ENCODE peak calls at places on chromosomes 2 and 18, in five cellular contexts. F, I, D, O and J are unnamed samples.

GRCh38 chr2:74003494-74004211 is 18.9 kb downstream of the TET3 start:
- DNase-seq in F (no peak), I (no peak), D (peak), O (peak), J (no peak)

GRCh38 chr2:106343274-106343673 is 124.9 kb downstream of the RGPD3 start:
- DNase-seq in F (no peak), I (no peak), D (no peak), O (no peak), J (no peak)

GRCh38 chr2:138565251-138565598 is 63.7 kb downstream of the SPOPL start:
- DNase-seq in F (no peak), I (no peak), D (peak), O (no peak), J (no peak)

GRCh38 chr2:3487432-3487831 is 31.9 kb downstream of the ADI1 start:
- DNase-seq in F (no peak), I (no peak), D (no peak), O (no peak), J (no peak)

GRCh38 chr2:71460595-71461303 is 7.4 kb downstream of the DYSF start:
- DNase-seq in F (peak), I (no peak), D (peak), O (peak), J (no peak)

GRCh38 chr2:20516646-20517341 is 69.9 kb downstream of the RHOB start:
- DNase-seq in F (no peak), I (no peak), D (no peak), O (peak), J (no peak)

GRCh38 chr2:174326880-174327558 is 7.7 kb upstream of the SP9 start:
- DNase-seq in F (no peak), I (no peak), D (no peak), O (no peak), J (no peak)

GRCh38 chr2:217387776-217388381 is 528.0 kb upstream of the TNP1 start:
- DNase-seq in F (no peak), I (peak), D (peak), O (peak), J (no peak)

GRCh38 chr2:74415762-74416395 is 5.5 kb downstream of the C2orf81 start:
- DNase-seq in F (no peak), I (no peak), D (no peak), O (no peak), J (no peak)

GRCh38 chr18:34709631-34710429 is at the start of gene DTNA:
- DNase-seq in F (no peak), I (no peak), D (peak), O (peak), J (peak)

GRCh38 chr2:86251840-86252266 is 52.6 kb downstream of the MRPL35 start:
- DNase-seq in F (no peak), I (no peak), D (peak), O (peak), J (no peak)

GRCh38 chr2:86254576-86255538 is 55.6 kb downstream of the MRPL35 start:
- DNase-seq in F (no peak), I (peak), D (peak), O (no peak), J (no peak)

GRCh38 chr2:86253424-86253823 is 54.2 kb downstream of the MRPL35 start:
- DNase-seq in F (no peak), I (no peak), D (no peak), O (no peak), J (no peak)

GRCh38 chr2:86249176-86249842 is 50.1 kb downstream of the MRPL35 start:
- DNase-seq in F (peak), I (no peak), D (peak), O (peak), J (peak)

DNA sequence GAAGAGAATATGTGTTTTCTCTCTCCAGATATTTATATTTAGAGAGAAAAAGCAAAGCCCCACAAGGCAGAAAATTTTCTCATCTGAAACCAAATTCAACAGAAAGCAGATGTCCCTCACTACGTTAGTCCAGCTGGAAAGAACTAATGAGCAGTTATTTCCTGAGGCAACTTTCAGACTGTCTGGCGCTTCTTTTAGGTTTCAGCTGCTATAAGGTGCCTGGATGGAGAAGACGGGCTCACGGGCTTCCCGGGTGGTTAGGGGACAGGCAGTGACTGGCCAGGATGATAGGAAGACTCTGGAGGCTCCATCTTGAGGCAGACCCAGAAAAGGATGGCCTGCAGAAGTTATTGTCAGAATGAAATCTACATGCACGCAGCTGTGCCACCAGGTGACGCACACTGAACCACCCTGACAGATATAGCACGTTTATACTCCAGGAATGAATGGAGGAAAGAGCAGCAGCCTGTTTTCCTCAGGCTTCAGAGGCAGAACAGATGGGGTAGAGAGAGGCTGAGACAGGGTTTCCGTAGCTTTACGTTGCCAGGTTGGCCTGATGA is 50.7 kb downstream of the MRPL35 start:
- DNase-seq in F (peak), I (no peak), D (no peak), O (peak), J (no peak)
- TF ChIP-seq CTCF in F (peak), I (no peak), D (no peak), O (no peak), J (no peak)

DNA sequence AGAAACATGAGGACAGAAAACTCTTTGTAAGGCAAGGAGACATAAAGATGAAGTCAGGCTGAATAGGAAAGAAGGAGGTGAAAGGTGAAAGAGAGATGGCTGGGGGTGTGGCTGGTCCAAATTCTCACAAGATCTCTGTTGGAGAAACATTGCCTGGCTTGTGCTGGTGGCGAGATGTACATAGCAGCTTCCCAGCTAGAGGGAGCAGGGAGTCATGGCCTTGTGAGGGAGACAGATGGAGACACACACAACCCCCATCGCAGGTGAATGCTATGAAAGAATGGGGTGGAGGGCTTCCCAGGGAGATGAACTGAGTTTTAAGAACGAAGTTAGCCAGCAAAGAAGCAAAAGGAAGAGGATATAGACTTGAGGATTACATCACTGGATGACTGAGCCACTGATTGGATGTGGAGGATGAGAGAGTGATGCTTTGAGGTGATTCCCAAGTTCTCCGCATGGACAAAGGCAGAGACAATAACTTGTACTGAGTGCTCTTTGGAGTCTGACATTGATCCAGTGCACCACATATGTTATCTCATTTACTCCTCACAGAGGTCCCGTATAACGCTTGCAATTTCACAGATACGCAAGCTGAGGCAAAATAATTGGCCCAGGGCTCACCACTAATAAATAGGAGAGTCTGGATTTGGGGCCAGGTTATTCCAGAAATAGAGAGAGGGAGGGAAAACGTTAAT is 3.6 kb upstream of the EMX1 start:
- DNase-seq in F (no peak), I (no peak), D (no peak), O (no peak), J (no peak)
- TF ChIP-seq CTCF in F (no peak), I (no peak), D (peak), O (peak), J (peak)

GRCh38 chr2:113700186-113700841 is 56.1 kb downstream of the SLC35F5 start:
- DNase-seq in F (peak), I (no peak), D (no peak), O (peak), J (no peak)
- TF ChIP-seq CTCF in F (peak), I (no peak), D (no peak), O (no peak), J (no peak)

DNA sequence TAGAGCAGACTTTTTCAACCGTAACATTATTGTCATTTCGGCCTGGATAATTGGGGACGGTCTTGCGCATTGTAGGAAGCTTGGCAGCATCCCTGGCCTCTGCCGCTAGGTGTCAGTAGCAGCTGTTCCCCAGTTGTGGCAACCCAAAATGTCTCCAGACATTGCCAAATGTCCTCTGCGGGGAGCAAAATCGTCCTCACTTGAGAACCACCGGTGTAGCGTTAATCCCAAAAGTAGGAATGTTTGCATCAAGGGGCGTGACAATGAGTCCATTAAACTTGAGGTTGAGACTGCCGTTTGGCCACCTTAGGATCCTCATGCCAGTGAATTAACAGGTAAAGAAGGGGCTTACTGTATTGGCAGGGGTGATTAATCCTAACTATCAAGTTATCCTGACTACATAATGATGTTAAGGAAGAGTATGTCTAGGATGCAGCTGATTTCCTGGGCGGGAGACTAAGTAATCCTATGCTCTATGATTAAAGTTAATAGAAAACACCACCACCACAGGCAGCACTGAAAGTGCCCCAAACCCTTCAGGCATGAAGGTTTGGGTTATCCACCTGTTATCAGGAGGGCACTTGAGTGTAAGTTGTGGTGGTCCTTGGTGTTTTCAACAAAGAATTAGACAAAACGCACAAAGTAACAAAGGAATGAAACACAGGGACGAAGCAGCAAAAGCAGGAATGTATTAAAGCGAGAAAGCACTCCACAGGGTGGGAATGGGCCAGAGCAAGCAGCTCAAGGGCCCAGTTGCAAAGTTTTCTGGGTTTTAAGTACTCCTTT is 4.9 kb upstream of the ZC3H8 start:
- DNase-seq in F (peak), I (peak), D (peak), O (peak), J (no peak)
- TF ChIP-seq CTCF in F (peak), I (peak), D (peak), O (no peak), J (peak)

DNA sequence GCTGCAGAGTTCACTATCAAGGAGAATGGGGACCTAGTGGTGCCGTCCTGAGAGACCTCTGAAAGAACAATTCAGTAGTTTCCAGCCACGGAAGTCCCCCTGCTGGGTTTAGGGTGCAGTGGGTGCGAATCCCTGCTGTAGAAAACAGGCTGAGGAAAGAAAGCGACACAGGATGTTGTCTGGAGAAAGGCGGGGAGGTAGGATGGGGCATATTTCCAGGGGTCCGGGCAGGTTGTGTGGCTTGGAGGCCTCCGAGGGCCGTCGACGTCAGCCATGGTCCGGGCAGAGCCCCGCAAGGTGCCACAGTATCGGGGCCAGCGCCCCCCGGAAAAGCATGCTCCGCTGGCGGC is 807 bp upstream of the CREB1 start:
- DNase-seq in F (peak), I (peak), D (peak), O (peak), J (no peak)
- TF ChIP-seq CTCF in F (no peak), I (no peak), D (peak), O (peak), J (peak)

DNA sequence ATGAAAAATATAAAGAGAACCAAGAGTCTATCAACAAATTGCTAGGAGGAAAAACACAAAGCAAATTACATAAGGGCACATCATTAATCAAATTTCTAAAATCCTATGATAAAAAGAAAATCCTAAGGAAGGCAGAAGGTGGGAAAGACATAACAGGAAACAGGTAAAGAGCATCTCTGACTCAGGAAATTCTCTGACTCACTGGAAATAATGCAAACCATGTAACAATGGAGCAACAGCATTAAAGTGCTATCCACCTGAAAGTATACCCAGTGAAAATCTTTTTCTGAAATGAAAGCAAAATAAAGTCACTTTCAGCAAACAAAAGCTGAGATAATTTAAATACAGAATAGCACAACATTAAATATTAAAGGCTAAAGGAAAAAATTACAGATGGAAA is 10.9 kb downstream of the ALK start:
- DNase-seq in F (no peak), I (no peak), D (no peak), O (no peak), J (no peak)
- TF ChIP-seq CTCF in F (no peak), I (no peak), D (no peak), O (no peak), J (no peak)

DNA sequence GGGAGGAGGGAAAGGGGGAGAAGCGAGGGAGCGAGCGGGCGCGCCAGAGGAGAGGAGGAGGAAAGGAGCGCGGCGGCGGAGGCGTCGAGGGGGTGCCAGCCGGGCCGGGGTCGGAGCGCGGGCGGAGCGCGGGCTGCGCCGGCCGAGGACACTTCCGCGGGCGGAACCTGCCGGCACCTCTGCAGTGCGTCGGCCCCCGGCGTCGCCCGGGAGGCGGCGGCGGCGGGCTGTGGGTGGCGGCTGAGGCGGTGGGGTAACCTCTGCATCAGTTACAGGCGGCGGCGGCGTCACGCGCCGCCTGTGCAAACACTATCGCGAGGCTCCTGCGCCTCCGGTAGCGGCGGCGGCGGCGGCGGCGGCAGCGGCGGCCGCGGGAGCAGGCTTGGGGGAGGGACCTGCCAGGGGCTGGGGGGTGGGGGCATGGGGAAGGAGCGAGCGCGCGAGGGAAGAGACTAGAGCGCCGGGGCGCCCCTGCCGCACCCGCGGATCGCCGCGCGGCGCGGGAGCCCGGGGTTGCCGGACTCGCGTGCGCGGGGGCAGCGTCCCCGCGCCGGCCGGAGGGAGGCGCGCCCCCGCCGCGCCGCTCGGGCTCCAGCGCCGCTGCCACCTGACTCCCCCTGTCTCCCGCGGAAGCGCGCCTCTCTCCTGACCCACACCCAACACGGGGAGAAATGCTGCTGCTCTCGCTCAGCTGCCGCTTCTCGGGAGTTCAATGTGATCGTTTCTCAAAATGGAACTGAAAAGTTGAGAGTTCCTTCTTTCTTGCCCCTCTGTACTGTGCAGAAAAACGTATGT is at the start of gene TLK1:
- DNase-seq in F (peak), I (peak), D (peak), O (peak), J (peak)
- TF ChIP-seq CTCF in F (no peak), I (no peak), D (no peak), O (no peak), J (no peak)